ENCODE peak calls at places on chromosomes 5 and 9, in nine cellular contexts. O, U, G, Y, W, Q, L, T and K are unnamed samples.

GRCh38 chr9:136118367-136119258 is at the start of gene TMEM250:
- DNase-seq in O (peak), U (peak), G (peak), Y (peak), W (peak), Q (peak), L (peak), T (peak), K (peak)

GRCh38 chr9:133415107-133415506 is 2.7 kb downstream of the REXO4 start:
- DNase-seq in O (no peak), U (no peak), G (no peak), Y (no peak), W (no peak), Q (no peak), L (no peak), T (no peak), K (no peak)

GRCh38 chr5:91690921-91691320 is 307.8 kb upstream of the ARRDC3 start:
- DNase-seq in O (no peak), U (peak), G (no peak), Y (no peak), W (peak), Q (no peak), L (no peak), T (peak), K (no peak)

GRCh38 chr5:76475358-76475757 is 72.3 kb downstream of the IQGAP2 start:
- DNase-seq in O (no peak), U (no peak), G (no peak), Y (no peak), W (no peak), Q (no peak), L (no peak), T (no peak), K (no peak)

GRCh38 chr5:169106906-169107305 is 194.0 kb downstream of the SLIT3 start:
- DNase-seq in O (no peak), U (no peak), G (no peak), Y (no peak), W (no peak), Q (no peak), L (no peak), T (no peak), K (no peak)

GRCh38 chr9:82105729-82106128 is 117.2 kb downstream of the SPATA31D1 start:
- DNase-seq in O (no peak), U (no peak), G (peak), Y (no peak), W (no peak), Q (no peak), L (no peak), T (no peak), K (peak)

GRCh38 chr5:80055491-80056170 is 20.5 kb downstream of the THBS4 start:
- DNase-seq in O (peak), U (no peak), G (no peak), Y (no peak), W (no peak), Q (no peak), L (peak), T (no peak), K (no peak)

GRCh38 chr9:106981396-106982287 is 118.7 kb downstream of the ZNF462 start:
- DNase-seq in O (no peak), U (no peak), G (no peak), Y (no peak), W (no peak), Q (peak), L (no peak), T (no peak), K (peak)

GRCh38 chr5:104573979-104574709 is 1011.6 kb upstream of the NUDT12 start:
- DNase-seq in O (no peak), U (no peak), G (no peak), Y (no peak), W (no peak), Q (no peak), L (no peak), T (no peak), K (no peak)

GRCh38 chr5:144484124-144484897 is 313.6 kb downstream of the KCTD16 start:
- DNase-seq in O (no peak), U (peak), G (no peak), Y (no peak), W (peak), Q (no peak), L (no peak), T (peak), K (no peak)

GRCh38 chr9:20476912-20477311 is 145.4 kb downstream of the MLLT3 start:
- DNase-seq in O (no peak), U (peak), G (no peak), Y (no peak), W (peak), Q (no peak), L (no peak), T (peak), K (no peak)

GRCh38 chr5:142817961-142818431 is 47.8 kb downstream of the ARHGAP26 start:
- DNase-seq in O (no peak), U (no peak), G (peak), Y (peak), W (no peak), Q (no peak), L (no peak), T (no peak), K (no peak)

GRCh38 chr9:76379494-76379893 is 14.7 kb downstream of the RFK start:
- DNase-seq in O (peak), U (no peak), G (no peak), Y (no peak), W (no peak), Q (no peak), L (no peak), T (no peak), K (no peak)

GRCh38 chr9:36959681-36960574 is 74.1 kb downstream of the PAX5 start:
- DNase-seq in O (no peak), U (no peak), G (no peak), Y (no peak), W (no peak), Q (no peak), L (no peak), T (no peak), K (no peak)

GRCh38 chr5:153498516-153498915 is 8.0 kb downstream of the GRIA1 start:
- DNase-seq in O (no peak), U (peak), G (no peak), Y (no peak), W (no peak), Q (no peak), L (no peak), T (peak), K (no peak)

GRCh38 chr5:138725153-138725884 is 27.9 kb upstream of the CTNNA1 start:
- DNase-seq in O (peak), U (peak), G (peak), Y (peak), W (peak), Q (no peak), L (no peak), T (peak), K (peak)

GRCh38 chr9:97710356-97711222 is 13.4 kb upstream of the XPA start:
- DNase-seq in O (peak), U (peak), G (peak), Y (no peak), W (peak), Q (no peak), L (no peak), T (peak), K (peak)

GRCh38 chr5:122142480-122142879 is 13.1 kb downstream of the ZNF474 start:
- DNase-seq in O (no peak), U (peak), G (no peak), Y (no peak), W (peak), Q (no peak), L (no peak), T (peak), K (no peak)

GRCh38 chr9:116951588-116952433 is 264.7 kb downstream of the TRIM32 start:
- DNase-seq in O (no peak), U (peak), G (no peak), Y (no peak), W (peak), Q (peak), L (no peak), T (peak), K (peak)

GRCh38 chr5:132136906-132137305 is 63.3 kb downstream of the CSF2 start:
- DNase-seq in O (no peak), U (peak), G (no peak), Y (no peak), W (peak), Q (no peak), L (no peak), T (peak), K (no peak)

GRCh38 chr5:68239485-68239884 is 23.9 kb downstream of the PIK3R1 start:
- DNase-seq in O (no peak), U (peak), G (peak), Y (peak), W (peak), Q (peak), L (peak), T (peak), K (peak)

GRCh38 chr9:68498816-68499215 is 41.9 kb downstream of the TMEM252 start:
- DNase-seq in O (no peak), U (no peak), G (no peak), Y (no peak), W (no peak), Q (no peak), L (no peak), T (no peak), K (no peak)

GRCh38 chr9:81595887-81596558 is 93.3 kb downstream of the TLE1 start:
- DNase-seq in O (no peak), U (no peak), G (no peak), Y (no peak), W (no peak), Q (no peak), L (no peak), T (peak), K (no peak)

GRCh38 chr5:178145965-178146820 is 7.5 kb downstream of the NHP2 start:
- DNase-seq in O (peak), U (peak), G (peak), Y (peak), W (peak), Q (peak), L (no peak), T (peak), K (peak)

GRCh38 chr9:84397151-84397728 is 56.7 kb upstream of the SLC28A3 start:
- DNase-seq in O (peak), U (peak), G (peak), Y (no peak), W (peak), Q (peak), L (no peak), T (peak), K (peak)

GRCh38 chr5:151770383-151771258 is 1.1 kb upstream of the G3BP1 start:
- DNase-seq in O (peak), U (peak), G (peak), Y (peak), W (peak), Q (no peak), L (peak), T (peak), K (peak)

GRCh38 chr9:7976167-7976755 is 176.7 kb upstream of the DMAC1 start:
- DNase-seq in O (no peak), U (no peak), G (no peak), Y (no peak), W (peak), Q (peak), L (no peak), T (no peak), K (peak)

GRCh38 chr5:138352071-138352721 is at the start of gene KDM3B:
- DNase-seq in O (peak), U (peak), G (peak), Y (peak), W (peak), Q (peak), L (peak), T (peak), K (peak)

GRCh38 chr9:13665418-13666066 is 386.1 kb upstream of the MPDZ start:
- DNase-seq in O (no peak), U (peak), G (no peak), Y (no peak), W (peak), Q (no peak), L (no peak), T (peak), K (peak)

GRCh38 chr5:139646912-139647391 is 1.2 kb upstream of the CXXC5 start:
- DNase-seq in O (no peak), U (no peak), G (no peak), Y (no peak), W (no peak), Q (no peak), L (peak), T (no peak), K (no peak)

GRCh38 chr5:147690595-147690994 is 91.9 kb downstream of the JAKMIP2 start:
- DNase-seq in O (no peak), U (no peak), G (no peak), Y (no peak), W (peak), Q (no peak), L (no peak), T (no peak), K (no peak)

GRCh38 chr9:97744710-97745708 is 47.9 kb upstream of the XPA start:
- DNase-seq in O (no peak), U (no peak), G (no peak), Y (no peak), W (no peak), Q (no peak), L (no peak), T (no peak), K (no peak)

GRCh38 chr5:170302729-170303501 is 5.3 kb upstream of the LCP2 start:
- DNase-seq in O (no peak), U (peak), G (no peak), Y (peak), W (no peak), Q (peak), L (no peak), T (no peak), K (peak)

GRCh38 chr5:21862986-21863385 is 990.2 kb downstream of the CDH12 start:
- DNase-seq in O (no peak), U (no peak), G (no peak), Y (no peak), W (no peak), Q (no peak), L (no peak), T (no peak), K (no peak)

GRCh38 chr5:168114444-168115017 is 176.9 kb upstream of the WWC1 start:
- DNase-seq in O (peak), U (peak), G (no peak), Y (peak), W (peak), Q (peak), L (no peak), T (peak), K (peak)

GRCh38 chr5:148186248-148187003 is 16.4 kb upstream of the SPINK6 start:
- DNase-seq in O (no peak), U (peak), G (no peak), Y (no peak), W (peak), Q (peak), L (no peak), T (peak), K (peak)

GRCh38 chr9:91572044-91572443 is 148.4 kb upstream of the NFIL3 start:
- DNase-seq in O (no peak), U (peak), G (peak), Y (no peak), W (peak), Q (no peak), L (no peak), T (peak), K (no peak)

DNA sequence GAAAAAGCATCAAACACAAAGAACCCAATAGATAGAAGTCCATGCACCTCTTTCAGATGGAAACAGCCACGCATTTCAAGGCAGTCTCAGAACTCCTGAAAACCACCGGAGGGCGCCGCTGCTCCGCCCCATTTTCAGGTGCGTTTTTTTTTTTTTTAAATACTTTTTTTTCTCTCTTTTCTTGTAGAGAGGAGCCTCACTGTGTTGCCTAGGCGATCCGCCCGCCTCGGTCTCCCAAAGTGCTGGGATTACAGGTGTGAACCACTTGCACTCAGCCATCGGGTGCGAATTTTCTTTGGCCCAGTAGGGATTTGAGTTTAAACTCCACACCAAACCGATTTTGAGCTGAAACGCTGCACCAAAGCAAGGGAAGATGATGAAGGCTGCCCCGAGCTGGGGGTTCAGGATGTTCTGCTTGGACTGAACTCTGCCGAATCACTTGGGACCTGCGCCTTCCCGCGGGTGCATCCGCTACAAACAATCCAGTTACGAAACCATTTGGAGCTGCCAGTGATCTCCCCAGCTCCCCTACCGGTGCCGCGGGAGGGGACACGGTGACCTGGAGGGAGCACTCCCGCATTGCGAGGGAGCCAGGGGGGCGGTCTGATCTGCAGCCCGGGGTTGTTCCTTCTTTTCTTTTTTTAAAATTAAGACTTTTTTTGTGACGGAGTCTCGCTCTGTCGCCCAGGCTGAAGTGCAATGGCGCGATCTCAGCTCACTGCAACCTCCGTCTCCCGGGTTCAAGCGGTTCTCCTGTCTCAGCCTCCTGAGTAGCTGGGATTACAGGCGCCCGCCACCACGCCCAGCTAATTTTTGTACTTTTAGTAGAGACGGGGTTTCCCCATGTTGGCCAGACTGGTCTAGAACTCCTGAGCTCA is 1.4 kb downstream of the PTGR1 start:
- DNase-seq in O (peak), U (peak), G (peak), Y (peak), W (peak), Q (peak), L (peak), T (peak), K (peak)
- TF ChIP-seq CTCF in O (peak), U (peak), G (peak), Y (peak), W (peak), Q (peak), L (peak), T (peak), K (peak)

GRCh38 chr9:104028827-104029226 is 65.3 kb upstream of the SMC2 start:
- DNase-seq in O (no peak), U (no peak), G (no peak), Y (no peak), W (no peak), Q (no peak), L (no peak), T (no peak), K (no peak)

GRCh38 chr9:104025945-104026344 is 68.2 kb upstream of the SMC2 start:
- DNase-seq in O (no peak), U (peak), G (no peak), Y (no peak), W (no peak), Q (no peak), L (no peak), T (peak), K (no peak)

GRCh38 chr9:104027295-104027694 is 66.8 kb upstream of the SMC2 start:
- DNase-seq in O (no peak), U (no peak), G (no peak), Y (no peak), W (no peak), Q (no peak), L (no peak), T (no peak), K (peak)

DNA sequence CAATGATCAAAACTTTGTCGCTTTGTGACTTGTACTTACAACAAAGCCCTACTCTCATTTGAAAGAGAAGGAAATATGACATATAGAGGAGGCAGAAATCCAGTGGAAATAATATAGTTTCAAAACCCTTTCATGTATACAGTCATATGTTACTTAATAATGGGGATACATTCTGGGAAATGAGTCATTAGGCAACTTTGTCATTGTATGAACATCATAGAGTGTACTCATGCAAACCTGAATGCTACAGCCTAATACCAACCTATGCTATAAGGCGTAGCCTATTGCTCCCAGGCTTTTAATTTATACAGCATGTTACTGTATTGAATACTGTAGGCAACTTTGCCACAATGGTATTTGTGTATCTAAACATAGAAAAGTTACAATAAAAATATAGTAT is 69.0 kb upstream of the SMC2 start:
- DNase-seq in O (no peak), U (peak), G (no peak), Y (no peak), W (no peak), Q (no peak), L (no peak), T (peak), K (no peak)
- H3K4me3 ChIP-seq in O (no peak), U (no peak), G (no peak), Y (no peak), W (no peak), Q (no peak), L (no peak), T (no peak), K (no peak)

DNA sequence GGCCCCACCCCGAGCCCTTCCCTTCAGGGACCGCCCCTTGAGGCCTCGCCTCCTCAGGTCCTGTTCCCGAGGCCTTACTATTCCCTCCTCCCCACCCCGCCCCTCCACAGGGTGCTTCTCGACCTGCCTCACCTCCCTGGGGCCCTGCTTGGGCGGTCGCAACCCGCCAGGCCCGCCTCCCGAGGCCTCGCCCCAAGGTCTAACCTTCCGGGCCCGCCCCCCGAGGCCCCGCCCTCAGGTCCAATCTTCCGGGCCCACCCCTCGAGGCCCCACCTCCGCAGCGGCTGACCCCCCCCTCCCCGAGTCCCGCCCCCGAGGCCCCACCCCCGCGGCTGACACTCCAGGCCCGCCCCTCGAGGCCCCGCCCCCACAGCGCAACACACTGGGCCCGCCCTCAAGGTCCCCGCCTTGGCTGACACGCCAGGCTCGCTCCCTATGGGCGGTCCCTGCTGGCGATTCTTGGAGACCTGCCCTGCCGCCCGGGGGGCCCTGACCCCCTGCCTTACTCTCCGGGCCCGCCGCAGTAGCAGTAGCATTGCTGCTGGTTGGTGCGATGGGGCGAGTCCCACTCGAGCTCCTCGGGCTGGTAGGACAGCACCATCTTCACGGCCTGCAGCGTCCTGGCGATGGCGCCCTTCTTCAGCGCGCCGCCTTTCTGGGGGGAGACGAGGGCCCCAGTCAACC is 8.2 kb downstream of the PHF19 start:
- DNase-seq in O (peak), U (peak), G (peak), Y (peak), W (peak), Q (peak), L (peak), T (peak), K (peak)
- TF ChIP-seq CTCF in O (no peak), U (peak), G (peak), Y (peak), W (peak), Q (peak), L (no peak), T (peak), K (peak)

GRCh38 chr9:89397471-89397870 is 79.2 kb downstream of the SECISBP2 start:
- DNase-seq in O (no peak), U (no peak), G (no peak), Y (no peak), W (no peak), Q (no peak), L (no peak), T (no peak), K (no peak)

GRCh38 chr9:89390578-89390977 is 72.3 kb downstream of the SECISBP2 start:
- DNase-seq in O (no peak), U (no peak), G (no peak), Y (no peak), W (no peak), Q (no peak), L (no peak), T (no peak), K (no peak)

GRCh38 chr9:89391585-89391984 is 73.3 kb downstream of the SECISBP2 start:
- DNase-seq in O (no peak), U (no peak), G (no peak), Y (no peak), W (no peak), Q (no peak), L (no peak), T (no peak), K (no peak)

GRCh38 chr9:89395931-89396710 is 77.8 kb downstream of the SECISBP2 start:
- DNase-seq in O (no peak), U (no peak), G (no peak), Y (no peak), W (no peak), Q (no peak), L (no peak), T (peak), K (no peak)

GRCh38 chr9:89394412-89394811 is 76.1 kb downstream of the SECISBP2 start:
- DNase-seq in O (no peak), U (no peak), G (no peak), Y (no peak), W (no peak), Q (no peak), L (no peak), T (no peak), K (no peak)
- H3K4me3 ChIP-seq in O (no peak), U (no peak), G (no peak), Y (no peak), W (no peak), Q (no peak), L (no peak), T (no peak), K (no peak)